ENCODE peak calls at places on chromosomes 4 and X, in seven cellular contexts. K is neural progenitor cell, L is NT2/D1, W is H9, X is SK-N-SH, H is HepG2, A is A549. F is an unnamed sample.

GRCh38 chrX:123964155-123964554 is 2.6 kb downstream of the STAG2 start:
- DNase-seq in K (no peak), L (no peak), W (no peak), X (no peak), H (no peak), A (no peak), F (no peak)

GRCh38 chrX:39645059-39645895 is 452.5 kb downstream of the BCOR start:
- DNase-seq in K (peak; percentile 30), L (no peak), W (no peak), X (no peak), H (no peak), A (peak; percentile 25), F (no peak)

GRCh38 chrX:129777218-129777768 is 2.5 kb upstream of the SASH3 start:
- DNase-seq in K (no peak), L (no peak), W (no peak), X (no peak), H (peak; percentile 19), A (no peak), F (no peak)

GRCh38 chrX:8105531-8105930 is 65.5 kb downstream of the VCX2 start:
- DNase-seq in K (no peak), L (no peak), W (no peak), X (no peak), H (no peak), A (no peak), F (no peak)

GRCh38 chr4:150164956-150165355 is 86.7 kb downstream of the DCLK2 start:
- DNase-seq in K (no peak), L (no peak), W (no peak), X (no peak), H (no peak), A (no peak), F (no peak)

GRCh38 chrX:9475984-9476383 is 11.1 kb downstream of the TBL1X start:
- DNase-seq in K (no peak), L (no peak), W (no peak), X (no peak), H (no peak), A (no peak), F (no peak)

GRCh38 chrX:68983004-68983857 is 154.4 kb downstream of the EFNB1 start:
- DNase-seq in K (no peak), L (no peak), W (peak; percentile 12), X (no peak), H (no peak), A (no peak), F (no peak)

GRCh38 chrX:27878862-27879261 is 71.1 kb downstream of the MAGEB10 start:
- DNase-seq in K (no peak), L (no peak), W (no peak), X (no peak), H (no peak), A (no peak), F (no peak)

GRCh38 chr4:181753189-181753588 is 490.0 kb upstream of the TENM3 start:
- DNase-seq in K (no peak), L (no peak), W (no peak), X (peak; percentile 45), H (no peak), A (no peak), F (no peak)

GRCh38 chr4:16472537-16472936 is 246.3 kb upstream of the TAPT1 start:
- DNase-seq in K (no peak), L (no peak), W (no peak), X (no peak), H (no peak), A (no peak), F (no peak)

GRCh38 chr4:158253350-158253980 is 43.2 kb downstream of the TMEM144 start:
- DNase-seq in K (peak; percentile 76), L (no peak), W (no peak), X (peak; percentile 48), H (peak; percentile 53), A (peak; percentile 39), F (peak; percentile 42)

GRCh38 chrX:119292445-119292844 is 56.4 kb downstream of the PGRMC1 start:
- DNase-seq in K (peak; percentile 9), L (no peak), W (no peak), X (no peak), H (no peak), A (peak; percentile 34), F (no peak)

GRCh38 chrX:32896132-32896531 is 315.2 kb downstream of the DMD start:
- DNase-seq in K (no peak), L (no peak), W (no peak), X (no peak), H (no peak), A (no peak), F (no peak)

GRCh38 chr4:114980932-114981693 is 132.3 kb downstream of the NDST4 start:
- DNase-seq in K (no peak), L (no peak), W (no peak), X (no peak), H (no peak), A (no peak), F (no peak)

GRCh38 chr4:138898282-138898681 is 117.3 kb upstream of the NOCT start:
- DNase-seq in K (no peak), L (no peak), W (no peak), X (no peak), H (no peak), A (no peak), F (no peak)

GRCh38 chr4:126269106-126269505 is 954.4 kb downstream of the FAT4 start:
- DNase-seq in K (no peak), L (no peak), W (no peak), X (no peak), H (no peak), A (no peak), F (no peak)

GRCh38 chr4:23775694-23776093 is 114.2 kb downstream of the PPARGC1A start:
- DNase-seq in K (no peak), L (no peak), W (peak; percentile 34), X (no peak), H (peak; percentile 37), A (no peak), F (no peak)

GRCh38 chr4:61426229-61426628 is 226.1 kb downstream of the ADGRL3 start:
- DNase-seq in K (no peak), L (no peak), W (no peak), X (no peak), H (no peak), A (no peak), F (no peak)

GRCh38 chr4:123505457-123506310 is 109.1 kb downstream of the SPRY1 start:
- DNase-seq in K (peak; percentile 90), L (peak; percentile 92), W (peak; percentile 98), X (peak; percentile 41), H (peak; percentile 97), A (peak; percentile 49), F (peak; percentile 82)

GRCh38 chr4:80071643-80072606 is 1.1 kb downstream of the ANTXR2 start:
- DNase-seq in K (peak; percentile 67), L (peak; percentile 2), W (peak; percentile 73), X (no peak), H (peak; percentile 6), A (peak; percentile 7), F (peak; percentile 58)

GRCh38 chr4:168569066-168569908 is 72.4 kb downstream of the PALLD start:
- DNase-seq in K (no peak), L (no peak), W (no peak), X (no peak), H (peak; percentile 1), A (peak; percentile 68), F (no peak)

GRCh38 chr4:87042221-87042620 is 107.4 kb downstream of the AFF1 start:
- DNase-seq in K (no peak), L (no peak), W (no peak), X (no peak), H (no peak), A (no peak), F (no peak)

GRCh38 chr4:87038837-87039715 is 104.3 kb downstream of the AFF1 start:
- DNase-seq in K (peak; percentile 95), L (no peak), W (peak; percentile 61), X (peak; percentile 59), H (no peak), A (peak; percentile 60), F (peak; percentile 80)

GRCh38 chr4:87042986-87043820 is 108.4 kb downstream of the AFF1 start:
- DNase-seq in K (peak; percentile 59), L (no peak), W (no peak), X (no peak), H (no peak), A (no peak), F (no peak)

GRCh38 chr4:87037921-87038320 is 103.1 kb downstream of the AFF1 start:
- DNase-seq in K (no peak), L (no peak), W (no peak), X (no peak), H (no peak), A (no peak), F (no peak)

GRCh38 chr4:87041142-87041541 is 106.3 kb downstream of the AFF1 start:
- DNase-seq in K (no peak), L (no peak), W (no peak), X (no peak), H (no peak), A (no peak), F (no peak)
- H3K4me1 ChIP-seq in K (peaks cover 84% of the 10 kb centered on the region), L (peaks cover 2% of the 10 kb centered on the region), W (peaks cover 12% of the 10 kb centered on the region), X (peaks cover 18% of the 10 kb centered on the region), H (peaks cover 31% of the 10 kb centered on the region), A (peaks cover 51% of the 10 kb centered on the region), F (peaks cover 35% of the 10 kb centered on the region)

DNA sequence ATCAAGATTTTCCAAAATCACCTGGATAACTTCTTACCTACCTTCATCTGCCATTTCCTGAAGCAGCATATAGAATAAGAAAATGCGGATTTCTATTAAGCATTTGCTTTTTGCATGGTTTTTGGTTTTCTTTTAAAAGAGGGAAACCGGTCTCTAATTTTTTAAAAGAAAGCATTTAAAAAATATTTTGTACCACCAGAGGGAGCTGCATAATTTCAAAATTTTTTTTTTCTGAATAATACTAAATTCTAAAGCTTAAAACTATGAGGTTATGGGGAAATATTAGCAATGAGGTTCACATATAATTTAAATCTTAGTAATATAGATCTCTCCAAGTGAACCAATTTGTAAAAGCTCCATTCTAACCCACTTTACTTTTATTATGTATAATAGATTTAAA is 137.7 kb upstream of the TENT5D start:
- DNase-seq in K (no peak), L (no peak), W (no peak), X (no peak), H (no peak), A (no peak), F (no peak)
- H3K4me1 ChIP-seq in K (no peaks in the 10 kb centered on the region), L (no peaks in the 10 kb centered on the region), W (no peaks in the 10 kb centered on the region), X (no peaks in the 10 kb centered on the region), H (no peaks in the 10 kb centered on the region), A (no peaks in the 10 kb centered on the region), F (no peaks in the 10 kb centered on the region)

GRCh38 chr4:57086324-57086723 is 23.9 kb downstream of the IGFBP7 start:
- DNase-seq in K (no peak), L (no peak), W (no peak), X (no peak), H (no peak), A (no peak), F (no peak)

GRCh38 chr4:57081651-57082349 is 28.4 kb downstream of the IGFBP7 start:
- DNase-seq in K (no peak), L (peak; percentile 40), W (peak; percentile 48), X (no peak), H (no peak), A (no peak), F (no peak)

GRCh38 chr4:57085278-57085677 is 24.9 kb downstream of the IGFBP7 start:
- DNase-seq in K (no peak), L (no peak), W (no peak), X (no peak), H (no peak), A (no peak), F (no peak)

GRCh38 chr4:57083107-57083506 is 27.1 kb downstream of the IGFBP7 start:
- DNase-seq in K (no peak), L (no peak), W (no peak), X (no peak), H (no peak), A (no peak), F (no peak)

GRCh38 chr4:57084360-57084759 is 25.8 kb downstream of the IGFBP7 start:
- DNase-seq in K (no peak), L (no peak), W (no peak), X (no peak), H (no peak), A (no peak), F (no peak)
- H3K4me1 ChIP-seq in K (peaks cover under 1% of the 10 kb centered on the region), L (no peaks in the 10 kb centered on the region), W (no peaks in the 10 kb centered on the region), X (peaks cover 4% of the 10 kb centered on the region), H (peaks cover 24% of the 10 kb centered on the region), A (peaks cover 56% of the 10 kb centered on the region), F (peaks cover 2% of the 10 kb centered on the region)

GRCh38 chr4:128470492-128471053 is 183.0 kb upstream of the PGRMC2 start:
- DNase-seq in K (no peak), L (no peak), W (no peak), X (no peak), H (no peak), A (no peak), F (no peak)
- H3K4me1 ChIP-seq in K (peaks cover 3% of the 10 kb centered on the region), L (no peaks in the 10 kb centered on the region), W (no peaks in the 10 kb centered on the region), X (peaks cover 8% of the 10 kb centered on the region), H (no peaks in the 10 kb centered on the region), A (peaks cover 27% of the 10 kb centered on the region), F (no peaks in the 10 kb centered on the region)